ENCODE peak calls at places on chromosomes 13 and 19, in seven cellular contexts. N, D, O, R, G, M and B are unnamed samples.
A peak's percentile ranks its signal among the peaks of the same experiment; 100 is the strongest.

GRCh38 chr13:34931572-34931971 is 10.5 kb upstream of the NBEA start:
- DNase-seq in N (no peak), D (no peak), O (peak; percentile 23), R (no peak), G (no peak), M (peak; percentile 3), B (no peak)

GRCh38 chr13:102680133-102680717 is 14.6 kb downstream of the METTL21C start:
- DNase-seq in N (no peak), D (no peak), O (no peak), R (no peak), G (no peak), M (no peak), B (no peak)

GRCh38 chr13:70747305-70747704 is 639.1 kb upstream of the KLHL1 start:
- DNase-seq in N (no peak), D (no peak), O (no peak), R (no peak), G (no peak), M (no peak), B (no peak)

GRCh38 chr13:66154981-66155380 is 1075.2 kb downstream of the PCDH9 start:
- DNase-seq in N (no peak), D (no peak), O (no peak), R (no peak), G (peak; percentile 45), M (peak; percentile 16), B (no peak)

GRCh38 chr13:44084146-44084545 is 204.4 kb downstream of the LACC1 start:
- DNase-seq in N (no peak), D (no peak), O (no peak), R (no peak), G (no peak), M (no peak), B (no peak)

GRCh38 chr13:95605426-95606125 is 38.9 kb downstream of the DZIP1 start:
- DNase-seq in N (no peak), D (no peak), O (no peak), R (no peak), G (no peak), M (no peak), B (no peak)

GRCh38 chr13:78652651-78653050 is 6.3 kb downstream of the OBI1 start:
- DNase-seq in N (no peak), D (no peak), O (no peak), R (no peak), G (no peak), M (no peak), B (no peak)

GRCh38 chr13:23321534-23322241 is 111.8 kb downstream of the SACS start:
- DNase-seq in N (peak; percentile 35), D (no peak), O (peak; percentile 97), R (no peak), G (peak; percentile 92), M (peak; percentile 94), B (peak; percentile 26)

GRCh38 chr13:53501387-53501786 is 472.8 kb downstream of the OLFM4 start:
- DNase-seq in N (no peak), D (no peak), O (no peak), R (no peak), G (no peak), M (no peak), B (no peak)

GRCh38 chr13:21638319-21639282 is 32.3 kb upstream of the FGF9 start:
- DNase-seq in N (no peak), D (no peak), O (peak; percentile 29), R (no peak), G (peak; percentile 28), M (peak; percentile 4), B (peak; percentile 33)

GRCh38 chr19:4977299-4978174 is 8.6 kb downstream of the KDM4B start:
- DNase-seq in N (no peak), D (peak; percentile 35), O (peak; percentile 98), R (no peak), G (no peak), M (peak; percentile 95), B (no peak)

GRCh38 chr13:50889317-50889716 is 20.3 kb upstream of the RNASEH2B start:
- DNase-seq in N (no peak), D (no peak), O (no peak), R (no peak), G (no peak), M (no peak), B (no peak)

GRCh38 chr19:8638078-8638619 is 7.7 kb downstream of the NFILZ start:
- DNase-seq in N (no peak), D (no peak), O (no peak), R (no peak), G (no peak), M (peak; percentile 21), B (no peak)

GRCh38 chr13:41411536-41411935 is 45.8 kb upstream of the RGCC start:
- DNase-seq in N (no peak), D (peak; percentile 20), O (peak; percentile 68), R (peak; percentile 57), G (peak; percentile 32), M (peak; percentile 71), B (no peak)

GRCh38 chr19:35318679-35319448 is 10.1 kb upstream of the CD22 start:
- DNase-seq in N (no peak), D (no peak), O (peak; percentile 97), R (no peak), G (peak; percentile 48), M (peak; percentile 71), B (peak; percentile 94)

GRCh38 chr19:46898731-46899130 is 37.9 kb downstream of the ARHGAP35 start:
- DNase-seq in N (no peak), D (no peak), O (peak; percentile 51), R (no peak), G (no peak), M (peak; percentile 76), B (peak; percentile 50)

DNA sequence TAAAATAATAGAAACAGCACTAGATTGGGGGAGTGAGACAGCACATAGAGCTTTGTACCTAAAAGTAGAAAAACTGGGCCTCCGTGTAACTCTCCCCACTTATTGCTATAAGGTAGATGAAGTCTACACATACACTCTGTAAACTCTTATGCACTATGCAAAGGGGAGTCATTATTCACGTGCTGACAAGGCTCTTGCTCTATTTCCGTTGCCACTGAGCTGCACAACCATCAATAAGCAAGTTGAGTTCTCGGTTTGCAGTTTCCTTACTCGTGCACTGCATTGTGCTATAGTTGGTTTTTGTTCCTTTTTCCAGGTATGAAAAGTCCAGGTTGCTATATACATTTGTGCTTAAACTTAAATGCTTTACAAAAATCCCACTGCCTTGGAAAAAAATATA is 294.0 kb upstream of the DACH1 start:
- DNase-seq in N (no peak), D (no peak), O (no peak), R (no peak), G (no peak), M (no peak), B (no peak)
- H3K4me3 ChIP-seq in N (no peak overlapping the region), D (no peak overlapping the region), O (no peak overlapping the region), R (no peak overlapping the region), G (no peak overlapping the region), M (no peak overlapping the region), B (no peak overlapping the region)

DNA sequence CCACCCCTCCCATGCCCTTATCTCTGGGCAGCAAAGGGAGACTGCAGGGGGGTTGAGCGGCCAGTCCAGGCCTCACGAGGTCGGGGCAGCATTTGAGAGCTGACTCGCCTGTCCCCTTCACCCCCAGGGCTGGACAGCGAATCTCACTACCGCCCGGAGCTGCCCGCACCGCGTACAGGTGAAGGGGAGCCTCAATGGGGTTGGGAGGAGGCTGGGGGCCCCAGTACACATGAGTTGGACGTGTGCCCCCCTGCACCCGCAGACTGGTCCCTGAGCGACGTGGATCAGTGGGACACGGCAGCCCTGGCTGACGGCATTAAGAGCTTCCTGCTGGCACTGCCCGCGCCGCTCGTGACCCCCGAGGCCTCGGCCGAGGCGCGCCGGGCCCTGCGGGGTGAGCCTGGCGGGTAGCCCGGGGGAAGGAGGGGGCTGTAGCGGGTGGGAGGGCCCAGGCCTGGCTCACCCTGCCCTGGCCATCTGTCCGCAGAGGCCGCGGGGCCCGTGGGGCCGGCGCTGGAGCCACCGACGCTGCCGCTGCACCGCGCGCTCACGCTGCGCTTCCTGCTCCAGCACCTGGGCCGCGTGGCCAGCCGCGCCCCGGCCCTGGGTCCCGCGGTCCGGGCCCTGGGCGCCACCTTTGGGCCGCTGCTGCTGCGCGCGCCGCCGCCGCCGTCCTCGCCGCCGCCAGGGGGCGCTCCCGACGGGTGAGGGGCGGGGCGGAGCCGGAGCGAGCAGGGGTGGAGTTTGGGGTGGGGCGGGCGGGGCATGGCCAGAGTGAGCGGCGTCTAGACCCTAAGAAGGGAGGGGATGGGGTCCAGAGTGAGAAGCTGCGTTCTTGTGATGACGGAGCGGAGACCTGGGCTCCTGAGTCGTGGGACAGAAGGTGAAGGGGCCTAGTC is 8.1 kb downstream of the PIK3R2 start:
- DNase-seq in N (no peak), D (no peak), O (peak; percentile 79), R (peak; percentile 88), G (peak; percentile 45), M (peak; percentile 28), B (no peak)
- H3K9ac ChIP-seq in N (peak overlapping the region; percentile 60), D (peak overlapping the region; percentile 77), O (peak overlapping the region; percentile 65), R (no peak overlapping the region), G (no peak overlapping the region), M (no peak overlapping the region), B (peak overlapping the region; percentile 60)

GRCh38 chr19:1156830-1157615 is 17.0 kb downstream of the SBNO2 start:
- DNase-seq in N (no peak), D (no peak), O (no peak), R (no peak), G (no peak), M (no peak), B (no peak)

GRCh38 chr19:1156305-1156801 is 17.7 kb downstream of the SBNO2 start:
- DNase-seq in N (no peak), D (no peak), O (peak; percentile 80), R (no peak), G (no peak), M (no peak), B (no peak)

GRCh38 chr19:1154731-1155351 is 19.2 kb downstream of the SBNO2 start:
- DNase-seq in N (no peak), D (no peak), O (peak; percentile 98), R (no peak), G (peak; percentile 42), M (peak; percentile 86), B (no peak)

GRCh38 chr19:1153891-1154730 is 20.0 kb downstream of the SBNO2 start:
- DNase-seq in N (no peak), D (no peak), O (no peak), R (no peak), G (no peak), M (no peak), B (no peak)

GRCh38 chr19:1155352-1156304 is 18.4 kb downstream of the SBNO2 start:
- DNase-seq in N (no peak), D (no peak), O (peak; percentile 65), R (no peak), G (no peak), M (no peak), B (no peak)
- H3K4me1 ChIP-seq in N (no peaks in the 10 kb centered on the region), D (peaks cover 17% of the 10 kb centered on the region), O (peaks cover 33% of the 10 kb centered on the region), R (no peaks in the 10 kb centered on the region), G (peaks cover 3% of the 10 kb centered on the region), M (peaks cover 18% of the 10 kb centered on the region), B (peaks cover 19% of the 10 kb centered on the region)

GRCh38 chr19:49433240-49433901 is 8.0 kb downstream of the SLC17A7 start:
- DNase-seq in N (no peak), D (no peak), O (no peak), R (no peak), G (no peak), M (no peak), B (no peak)

GRCh38 chr19:49434907-49435577 is 6.3 kb downstream of the SLC17A7 start:
- DNase-seq in N (no peak), D (no peak), O (no peak), R (no peak), G (no peak), M (no peak), B (no peak)

GRCh38 chr19:49436381-49437017 is 4.8 kb downstream of the SLC17A7 start:
- DNase-seq in N (no peak), D (no peak), O (peak; percentile 54), R (peak; percentile 91), G (no peak), M (no peak), B (no peak)

GRCh38 chr19:49437231-49437630 is 4.1 kb downstream of the SLC17A7 start:
- DNase-seq in N (no peak), D (no peak), O (no peak), R (no peak), G (no peak), M (no peak), B (no peak)

GRCh38 chr19:49435670-49436069 is 5.7 kb downstream of the SLC17A7 start:
- DNase-seq in N (no peak), D (no peak), O (no peak), R (no peak), G (no peak), M (no peak), B (no peak)
- H3K4me3 ChIP-seq in N (no peak overlapping the region), D (no peak overlapping the region), O (no peak overlapping the region), R (no peak overlapping the region), G (no peak overlapping the region), M (no peak overlapping the region), B (no peak overlapping the region)